ENCODE peak calls at places on chromosomes 4 and X, in four cellular contexts. S, A, V and G are unnamed samples.
A peak's percentile ranks its signal among the peaks of the same experiment; 100 is the strongest.

GRCh38 chrX:150977411-150978162 is 5.5 kb upstream of the HMGB3 start:
- DNase-seq in V (no peak), S (no peak), A (no peak), G (no peak)

GRCh38 chrX:69158166-69159040 is 6.8 kb downstream of the PJA1 start:
- DNase-seq in A (peak; percentile 59), S (peak; percentile 85), V (no peak), G (peak; percentile 71)

GRCh38 chr4:111943796-111944203 is 201.5 kb upstream of the FAM241A start:
- DNase-seq in S (no peak), A (peak; percentile 3), V (no peak), G (peak; percentile 30)

GRCh38 chr4:183213996-183214395 is 106.1 kb downstream of the CLDN22 start:
- DNase-seq in A (no peak), V (no peak), S (no peak), G (no peak)

GRCh38 chr4:1469596-1470392 is 63.6 kb upstream of the NKX1-1 start:
- DNase-seq in S (no peak), A (no peak), V (no peak), G (no peak)

GRCh38 chr4:123600426-123600825 is 203.8 kb downstream of the SPRY1 start:
- DNase-seq in A (no peak), V (no peak), S (no peak), G (no peak)

GRCh38 chr4:122758033-122758432 is 25.5 kb downstream of the BBS12 start:
- DNase-seq in A (peak; percentile 72), V (no peak), S (peak; percentile 51), G (peak; percentile 65)

GRCh38 chr4:163482197-163482596 is 8.6 kb upstream of the TKTL2 start:
- DNase-seq in V (no peak), S (no peak), A (no peak), G (no peak)

GRCh38 chrX:120517936-120518335 is 42.8 kb downstream of the CUL4B start:
- DNase-seq in A (no peak), S (peak; percentile 83), V (no peak), G (peak; percentile 70)

GRCh38 chrX:29662759-29663503 is 552.4 kb upstream of the MAGEB2 start:
- DNase-seq in S (peak; percentile 98), A (peak; percentile 1), V (peak; percentile 7), G (peak; percentile 92)

GRCh38 chr4:124464836-124465235 is 247.7 kb downstream of the ANKRD50 start:
- DNase-seq in S (no peak), A (no peak), V (no peak), G (no peak)

GRCh38 chr4:20326460-20326859 is 74.8 kb downstream of the SLIT2 start:
- DNase-seq in A (no peak), V (no peak), S (no peak), G (no peak)

GRCh38 chr4:20544645-20545044 is 155.6 kb upstream of the PACRGL start:
- DNase-seq in V (no peak), A (peak; percentile 21), S (peak; percentile 71), G (peak; percentile 74)

GRCh38 chr4:169416461-169416860 is 145.7 kb upstream of the SH3RF1 start:
- DNase-seq in A (no peak), S (no peak), V (no peak), G (no peak)

GRCh38 chr4:169418846-169419245 is 148.1 kb upstream of the SH3RF1 start:
- DNase-seq in S (peak; percentile 12), A (no peak), V (no peak), G (no peak)

GRCh38 chr4:169414913-169415312 is 144.2 kb upstream of the SH3RF1 start:
- DNase-seq in S (no peak), A (no peak), V (no peak), G (no peak)

GRCh38 chr4:169417629-169418282 is 147.0 kb upstream of the SH3RF1 start:
- DNase-seq in S (no peak), V (no peak), A (no peak), G (peak; percentile 64)

DNA sequence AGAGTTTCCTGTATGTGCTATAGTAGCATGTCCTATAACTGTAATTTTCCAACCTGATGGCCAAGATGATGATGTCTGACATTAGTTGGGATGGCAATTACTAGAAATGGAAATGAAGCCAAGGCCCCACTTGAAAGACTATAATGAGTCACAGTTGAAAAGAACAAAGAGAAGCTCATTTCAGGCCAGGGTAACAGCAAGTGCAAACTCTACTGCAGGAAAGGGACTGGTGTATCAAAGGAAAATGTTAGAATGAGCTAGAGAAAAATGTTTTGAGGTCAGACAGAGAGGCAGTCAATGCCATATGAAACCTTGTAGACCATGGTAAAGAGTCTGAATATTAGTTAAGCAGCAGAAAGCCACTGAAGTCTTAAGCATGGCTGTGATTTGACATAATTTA is 146.2 kb upstream of the SH3RF1 start:
- DNase-seq in S (no peak), A (no peak), V (no peak), G (peak; percentile 80)
- TF ChIP-seq FOS in S (no peak), A (no peak), V (no peak), G (no peak)

GRCh38 chr4:113784497-113785254 is 23.1 kb upstream of the CAMK2D start:
- DNase-seq in A (no peak), V (no peak), S (peak; percentile 99), G (peak; percentile 96)
- H3K4me3 ChIP-seq in A (no peak overlapping the region), V (no peak overlapping the region), S (no peak overlapping the region), G (no peak overlapping the region)

GRCh38 chr4:80125252-80126177 is 52.5 kb upstream of the ANTXR2 start:
- DNase-seq in A (peak; percentile 76), S (peak; percentile 50), V (no peak), G (peak; percentile 65)
- TF ChIP-seq FOS in A (no peak), S (no peak), V (no peak), G (no peak)

GRCh38 chr4:159049780-159050375 is 53.0 kb upstream of the RAPGEF2 start:
- DNase-seq in S (no peak), A (no peak), V (no peak), G (no peak)

GRCh38 chr4:159045321-159045720 is 57.6 kb upstream of the RAPGEF2 start:
- DNase-seq in V (no peak), S (no peak), A (no peak), G (no peak)

GRCh38 chr4:159046683-159047082 is 56.2 kb upstream of the RAPGEF2 start:
- DNase-seq in V (no peak), A (peak; percentile 64), S (no peak), G (no peak)

GRCh38 chr4:159048166-159048886 is 54.6 kb upstream of the RAPGEF2 start:
- DNase-seq in V (no peak), A (peak; percentile 79), S (peak; percentile 79), G (peak; percentile 89)

DNA sequence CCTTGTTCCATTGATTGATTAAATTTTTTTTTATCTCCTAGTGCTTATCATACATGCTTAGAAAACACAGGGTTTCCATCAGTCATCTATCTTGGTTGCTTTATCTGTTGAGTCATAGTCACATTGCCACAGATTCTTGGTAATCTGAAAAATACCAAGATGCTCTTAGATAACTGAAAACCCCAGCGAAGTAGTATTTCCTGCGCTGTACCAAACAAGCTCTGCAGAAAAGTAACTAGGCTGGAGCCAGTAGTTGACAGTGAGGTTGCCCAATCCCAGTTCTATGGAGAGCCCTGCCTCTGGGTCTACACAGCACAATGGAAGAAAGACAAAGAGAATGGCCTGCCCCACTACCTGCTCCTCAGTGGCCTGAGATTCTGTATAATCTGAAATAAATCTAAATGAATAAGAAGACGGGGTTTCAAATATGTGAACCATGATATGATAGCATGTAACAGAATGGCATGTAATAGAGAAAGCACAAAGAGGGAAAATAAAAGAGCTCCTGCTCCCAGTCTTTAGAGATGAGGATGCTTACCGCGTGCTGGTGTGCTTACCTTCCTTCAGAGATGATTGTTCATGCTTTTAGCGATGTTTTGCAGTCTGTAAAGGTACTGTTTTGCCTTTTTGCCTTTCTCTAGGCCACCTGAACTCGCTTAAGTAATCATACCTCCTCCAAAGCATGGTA is 55.3 kb upstream of the RAPGEF2 start:
- DNase-seq in V (no peak), S (peak; percentile 65), A (peak; percentile 64), G (peak; percentile 19)
- H3K4me3 ChIP-seq in V (no peak overlapping the region), S (no peak overlapping the region), A (no peak overlapping the region), G (peak overlapping the region; percentile 68)

GRCh38 chrX:53321216-53321942 is 40.0 kb upstream of the IQSEC2 start:
- DNase-seq in S (no peak), A (no peak), V (no peak), G (no peak)

GRCh38 chrX:53318766-53319353 is 37.5 kb upstream of the IQSEC2 start:
- DNase-seq in S (no peak), A (no peak), V (no peak), G (no peak)

GRCh38 chrX:53321943-53322497 is 40.6 kb upstream of the IQSEC2 start:
- DNase-seq in S (no peak), V (no peak), A (no peak), G (no peak)

GRCh38 chrX:53319614-53320542 is 38.5 kb upstream of the IQSEC2 start:
- DNase-seq in A (peak; percentile 16), S (no peak), V (no peak), G (no peak)

DNA sequence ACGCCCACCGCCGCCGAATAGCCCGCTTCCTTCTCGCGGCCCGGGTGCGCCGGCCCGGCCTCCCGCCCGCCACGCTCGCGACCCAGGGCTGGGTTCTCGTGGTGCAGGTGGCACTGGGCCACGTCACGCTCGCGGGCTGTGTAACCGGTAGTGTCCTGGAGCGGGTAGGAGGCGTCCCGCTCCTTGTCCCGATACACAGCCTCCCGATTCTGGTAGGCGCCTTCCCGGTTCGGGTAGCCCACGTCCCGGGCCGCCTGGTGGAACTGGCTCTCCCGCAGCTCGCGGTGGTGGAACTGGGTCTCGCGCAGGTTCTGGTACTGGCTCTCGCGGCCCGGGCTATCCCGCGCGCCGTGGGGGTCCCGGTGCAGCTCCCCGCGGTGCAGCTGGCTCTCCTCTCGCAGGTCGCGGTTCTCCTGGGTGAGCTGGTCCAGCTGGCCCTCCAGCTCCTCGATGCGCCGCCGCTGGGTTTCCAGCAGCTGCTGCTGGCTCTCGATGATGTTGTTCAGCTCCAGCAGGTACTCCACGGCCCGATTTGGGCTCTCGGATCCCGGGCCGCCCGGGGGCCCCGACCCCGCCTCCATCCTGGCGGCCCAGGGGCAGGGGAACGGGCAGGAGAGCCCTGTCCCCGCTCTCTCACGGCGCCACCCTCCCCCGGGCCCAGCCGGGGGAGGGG is 39.3 kb upstream of the IQSEC2 start:
- DNase-seq in V (no peak), S (no peak), A (no peak), G (no peak)
- TF ChIP-seq FOS in V (no peak), S (no peak), A (no peak), G (no peak)